ENCODE peak calls at places on chromosomes 3 and 15, in nine cellular contexts. G is fibroblast of mammary gland; D is endothelial cell; S is pancreas; J is transverse colon; W is CD4-positive, alpha-beta T cell; E is omental fat pad; U is HL-60; C is nephron progenitor cell. P is an unnamed sample.

GRCh38 chr3:177777699-177778098 is 580.4 kb upstream of the TBL1XR1 start:
- DNase-seq in G (peak), D (peak), S (peak), J (peak), W (no peak), E (no peak), U (peak), C (peak), P (peak)

GRCh38 chr3:64992462-64993285 is 304.9 kb upstream of the ADAMTS9 start:
- DNase-seq in G (no peak), D (no peak), S (no peak), J (no peak), W (no peak), E (no peak), U (no peak), C (no peak), P (no peak)

GRCh38 chr15:63054985-63055384 is 12.4 kb downstream of the TPM1 start:
- DNase-seq in G (no peak), D (no peak), S (no peak), J (no peak), W (no peak), E (no peak), U (no peak), C (no peak), P (no peak)

GRCh38 chr3:11350374-11350773 is 78.2 kb downstream of the ATG7 start:
- DNase-seq in G (peak), D (no peak), S (no peak), J (no peak), W (no peak), E (no peak), U (no peak), C (no peak), P (no peak)

GRCh38 chr3:12436514-12437222 is 47.6 kb upstream of the TSEN2 start:
- DNase-seq in G (peak), D (no peak), S (no peak), J (no peak), W (no peak), E (no peak), U (no peak), C (no peak), P (no peak)

GRCh38 chr3:12662593-12663310 is 1.2 kb downstream of the RAF1 start:
- DNase-seq in G (peak), D (peak), S (peak), J (peak), W (peak), E (no peak), U (no peak), C (peak), P (peak)

GRCh38 chr3:454986-455385 is 258.4 kb downstream of the CHL1 start:
- DNase-seq in G (no peak), D (no peak), S (no peak), J (no peak), W (no peak), E (no peak), U (no peak), C (no peak), P (no peak)

GRCh38 chr3:126552688-126553283 is 5.9 kb downstream of the C3orf22 start:
- DNase-seq in G (no peak), D (peak), S (no peak), J (peak), W (no peak), E (peak), U (no peak), C (no peak), P (peak)

GRCh38 chr3:106018929-106019328 is 150.1 kb upstream of the CBLB start:
- DNase-seq in G (no peak), D (no peak), S (no peak), J (no peak), W (no peak), E (no peak), U (no peak), C (no peak), P (no peak)

GRCh38 chr3:149494022-149494758 is 19.7 kb downstream of the TM4SF4 start:
- DNase-seq in G (peak), D (peak), S (peak), J (peak), W (no peak), E (no peak), U (peak), C (peak), P (peak)

GRCh38 chr15:71448688-71449114 is 333.4 kb downstream of the THSD4 start:
- DNase-seq in G (peak), D (peak), S (no peak), J (peak), W (no peak), E (no peak), U (no peak), C (peak), P (peak)
- TF ChIP-seq CTCF in G (peak), D (peak), S (peak), J (peak), W (peak), E (peak), U (peak), C (peak), P (peak)

GRCh38 chr15:56017920-56018319 is 24.5 kb upstream of the NEDD4 start:
- DNase-seq in G (no peak), D (no peak), S (no peak), J (no peak), W (no peak), E (no peak), U (no peak), C (no peak), P (no peak)
- TF ChIP-seq CTCF in G (peak), D (no peak), S (no peak), J (no peak), W (no peak), E (no peak), U (no peak), C (no peak), P (no peak)

GRCh38 chr3:31692714-31693113 is 160.0 kb downstream of the STT3B start:
- DNase-seq in G (no peak), D (no peak), S (no peak), J (no peak), W (no peak), E (no peak), U (no peak), C (no peak), P (no peak)
- TF ChIP-seq CTCF in G (no peak), D (no peak), S (no peak), J (no peak), W (no peak), E (no peak), U (no peak), C (no peak), P (no peak)

DNA sequence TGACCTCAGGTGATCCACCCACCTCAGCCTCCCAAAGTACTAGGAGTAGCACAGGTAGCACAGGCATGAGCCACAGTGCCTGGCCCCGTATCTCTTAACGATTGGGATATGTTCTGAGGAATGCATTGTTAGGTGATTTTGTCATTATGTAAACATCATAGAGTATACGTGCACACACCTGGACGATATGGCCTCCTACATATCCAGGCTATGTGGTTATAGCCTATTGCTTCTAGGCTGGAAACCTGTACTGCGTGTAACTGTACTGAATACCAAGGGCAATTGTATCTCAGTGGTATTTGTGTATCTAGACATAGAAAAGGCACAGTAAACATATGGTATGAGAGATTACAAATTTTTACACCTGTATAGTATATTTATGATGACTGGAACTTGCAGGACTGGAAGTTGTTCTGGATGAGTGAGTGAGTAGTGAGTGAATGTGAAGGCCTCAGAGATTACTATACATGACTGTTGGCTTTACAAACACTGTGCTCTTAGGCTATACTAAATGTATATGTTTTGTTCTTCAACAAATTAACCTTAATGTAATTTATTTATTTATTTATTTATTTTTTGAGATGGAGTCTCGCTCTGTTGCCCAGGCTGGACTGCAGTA is 120.7 kb downstream of the MBNL1 start:
- DNase-seq in G (no peak), D (no peak), S (no peak), J (no peak), W (no peak), E (no peak), U (no peak), C (no peak), P (no peak)
- TF ChIP-seq CTCF in G (no peak), D (no peak), S (no peak), J (no peak), W (no peak), E (no peak), U (no peak), C (no peak), P (no peak)

GRCh38 chr3:159128628-159129027 is 326.8 kb downstream of the MFSD1 start:
- DNase-seq in G (peak), D (no peak), S (no peak), J (no peak), W (no peak), E (no peak), U (peak), C (no peak), P (no peak)

GRCh38 chr3:159123877-159124276 is 322.0 kb downstream of the MFSD1 start:
- DNase-seq in G (no peak), D (no peak), S (no peak), J (no peak), W (no peak), E (no peak), U (no peak), C (no peak), P (no peak)

GRCh38 chr3:159130108-159130507 is 328.3 kb downstream of the MFSD1 start:
- DNase-seq in G (peak), D (peak), S (no peak), J (peak), W (no peak), E (no peak), U (no peak), C (no peak), P (peak)

GRCh38 chr3:159126261-159127020 is 324.6 kb downstream of the MFSD1 start:
- DNase-seq in G (peak), D (no peak), S (no peak), J (no peak), W (no peak), E (no peak), U (no peak), C (no peak), P (no peak)

DNA sequence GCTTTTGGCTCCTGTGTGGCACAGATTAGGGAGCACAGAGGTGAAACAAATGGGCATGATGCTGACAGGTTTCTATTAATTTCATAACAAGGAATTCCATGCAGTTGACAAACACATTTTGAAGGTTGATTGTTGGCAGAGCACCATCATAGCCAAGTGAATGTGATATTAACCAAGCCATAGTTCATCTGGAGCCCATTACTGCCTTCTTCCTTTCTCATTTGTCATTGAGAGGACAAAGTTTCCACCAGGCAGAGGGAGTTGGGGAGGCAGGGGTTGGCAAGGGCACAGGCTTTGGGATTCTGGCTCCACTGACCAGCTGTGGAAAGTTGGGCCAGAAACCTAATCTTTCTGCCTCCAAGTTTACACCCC is 325.2 kb downstream of the MFSD1 start:
- DNase-seq in G (no peak), D (no peak), S (no peak), J (no peak), W (no peak), E (no peak), U (no peak), C (no peak), P (no peak)
- TF ChIP-seq CTCF in G (no peak), D (no peak), S (no peak), J (no peak), W (no peak), E (no peak), U (no peak), C (no peak), P (no peak)

GRCh38 chr3:109863701-109864100 is 526.4 kb upstream of the DPPA4 start:
- DNase-seq in G (no peak), D (no peak), S (no peak), J (no peak), W (no peak), E (no peak), U (no peak), C (no peak), P (no peak)
- TF ChIP-seq CTCF in G (no peak), D (no peak), S (no peak), J (no peak), W (no peak), E (no peak), U (no peak), C (no peak), P (no peak)

GRCh38 chr15:58703610-58704009 is 45.9 kb downstream of the ADAM10 start:
- DNase-seq in G (no peak), D (no peak), S (no peak), J (no peak), W (no peak), E (no peak), U (peak), C (no peak), P (no peak)

GRCh38 chr15:58702233-58702632 is 47.3 kb downstream of the ADAM10 start:
- DNase-seq in G (no peak), D (no peak), S (no peak), J (no peak), W (no peak), E (no peak), U (no peak), C (no peak), P (no peak)

GRCh38 chr15:58701376-58701775 is 48.1 kb downstream of the ADAM10 start:
- DNase-seq in G (no peak), D (no peak), S (no peak), J (no peak), W (no peak), E (no peak), U (no peak), C (no peak), P (no peak)

GRCh38 chr15:58705105-58705504 is 44.4 kb downstream of the ADAM10 start:
- DNase-seq in G (no peak), D (no peak), S (no peak), J (no peak), W (no peak), E (no peak), U (no peak), C (no peak), P (no peak)

DNA sequence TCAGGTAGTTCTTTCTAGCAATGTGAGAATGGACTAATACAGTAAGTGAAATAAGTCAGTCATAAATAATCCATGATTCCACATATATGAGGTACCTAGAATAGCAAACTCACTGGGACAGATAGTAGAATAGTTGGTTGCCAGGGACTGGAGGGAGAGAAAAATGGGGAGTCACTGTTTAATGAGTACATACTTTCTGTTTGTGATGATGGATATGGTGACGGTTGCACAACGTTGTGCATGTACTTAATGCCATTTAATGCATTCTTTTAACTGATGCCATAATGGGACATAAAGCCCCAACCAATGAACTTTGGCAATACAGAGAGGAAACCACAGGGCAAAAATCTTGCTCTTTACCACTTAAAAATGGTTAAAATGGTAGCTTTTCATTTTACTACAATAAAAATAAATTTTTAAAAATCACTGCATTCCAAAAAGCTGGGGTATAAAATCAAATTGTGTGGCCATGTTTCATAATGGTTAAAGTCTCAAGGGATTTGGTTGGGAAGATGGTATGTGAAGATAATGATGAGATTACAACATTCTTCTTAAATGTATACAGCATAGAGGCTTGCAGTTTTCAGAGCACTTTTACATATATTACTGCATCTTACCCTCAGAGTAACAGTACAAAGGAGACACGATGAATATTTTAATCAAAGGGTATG is 45.2 kb downstream of the ADAM10 start:
- DNase-seq in G (no peak), D (no peak), S (no peak), J (no peak), W (no peak), E (no peak), U (no peak), C (no peak), P (no peak)
- TF ChIP-seq CTCF in G (no peak), D (no peak), S (no peak), J (no peak), W (no peak), E (no peak), U (no peak), C (no peak), P (no peak)

P was measured in glutamatergic neuron.